ENCODE peak calls at places on chromosomes 13 and 19, in six cellular contexts. E, A, D, F, Q and I are unnamed samples.

GRCh38 chr19:39110263-39110967 is 15.2 kb upstream of the PAK4 start:
- DNase-seq in E (peak), A (no peak), D (peak), F (peak), Q (no peak), I (no peak)

GRCh38 chr13:25881136-25881926 is 170.5 kb downstream of the SHISA2 start:
- DNase-seq in E (no peak), A (no peak), D (no peak), F (no peak), Q (peak), I (no peak)

GRCh38 chr13:86087241-86087640 is 288.0 kb upstream of the SLITRK6 start:
- DNase-seq in E (no peak), A (no peak), D (no peak), F (no peak), Q (peak), I (no peak)

GRCh38 chr19:35002037-35002535 is 2.0 kb downstream of the GRAMD1A start:
- DNase-seq in E (no peak), A (no peak), D (no peak), F (no peak), Q (no peak), I (no peak)

GRCh38 chr13:24851546-24851945 is 87.6 kb downstream of the RNF17 start:
- DNase-seq in E (no peak), A (no peak), D (no peak), F (no peak), Q (no peak), I (no peak)

GRCh38 chr13:38013676-38014075 is 144.1 kb upstream of the TRPC4 start:
- DNase-seq in E (no peak), A (no peak), D (no peak), F (no peak), Q (no peak), I (no peak)

GRCh38 chr19:13483215-13483614 is 23.1 kb downstream of the CACNA1A start:
- DNase-seq in E (no peak), A (no peak), D (no peak), F (peak), Q (no peak), I (no peak)

GRCh38 chr13:103859952-103860351 is 793.7 kb upstream of the SLC10A2 start:
- DNase-seq in E (no peak), A (no peak), D (no peak), F (no peak), Q (no peak), I (no peak)

GRCh38 chr13:26529441-26529840 is 28.0 kb upstream of the WASF3 start:
- DNase-seq in E (peak), A (peak), D (no peak), F (peak), Q (peak), I (no peak)

GRCh38 chr19:41327076-41327475 is 17.1 kb downstream of the CCDC97 start:
- DNase-seq in E (no peak), A (no peak), D (no peak), F (no peak), Q (no peak), I (no peak)

GRCh38 chr19:11737964-11738745 is 591 bp downstream of the ZNF823 start:
- DNase-seq in E (peak), A (peak), D (peak), F (peak), Q (no peak), I (peak)

GRCh38 chr13:40660270-40660669 is 6.2 kb downstream of the FOXO1 start:
- DNase-seq in E (no peak), A (no peak), D (no peak), F (no peak), Q (no peak), I (no peak)

GRCh38 chr19:13056052-13056660 is 46.5 kb downstream of the LYL1 start:
- DNase-seq in E (peak), A (no peak), D (peak), F (peak), Q (peak), I (no peak)

DNA sequence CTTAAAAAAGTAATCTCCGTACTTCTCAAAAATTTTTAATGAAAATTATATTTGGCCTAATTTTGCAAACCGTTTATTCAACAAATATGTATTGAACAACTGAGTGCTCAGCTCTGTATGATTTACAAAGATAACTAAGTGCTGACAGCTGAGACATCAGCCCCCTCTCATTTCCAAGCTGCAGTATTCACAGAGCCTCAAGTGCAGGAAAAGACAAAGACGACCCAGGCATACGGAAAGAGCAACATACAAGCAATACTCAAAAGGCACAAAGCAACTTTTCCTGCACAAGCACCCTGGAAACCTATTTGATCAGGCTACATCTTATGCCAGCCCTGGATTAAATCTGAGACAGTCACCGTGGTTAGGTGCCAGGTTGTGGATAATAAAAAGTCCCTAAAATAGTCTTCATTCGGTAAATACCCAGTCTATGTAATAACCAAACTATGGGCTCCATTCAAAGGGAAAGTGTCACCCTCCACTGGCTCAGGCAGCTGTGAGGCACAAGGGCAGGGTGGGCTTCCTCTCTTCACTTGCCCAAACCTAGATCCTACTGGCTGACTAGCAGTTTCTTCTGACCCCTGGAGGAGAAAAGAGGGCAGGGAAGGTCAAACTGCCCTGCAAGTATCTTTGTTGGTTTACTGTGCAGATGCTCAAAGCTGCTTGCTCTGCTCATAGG is 65.5 kb downstream of the TBC1D4 start:
- DNase-seq in E (no peak), A (no peak), D (no peak), F (peak), Q (no peak), I (no peak)
- H3K27ac ChIP-seq in E (no peak), A (no peak), D (peak), F (no peak), Q (no peak), I (no peak)

GRCh38 chr19:647566-648284 is 8.0 kb downstream of the FGF22 start:
- DNase-seq in E (no peak), A (no peak), D (no peak), F (no peak), Q (no peak), I (no peak)
- H3K4me3 ChIP-seq in E (no peak), A (no peak), D (no peak), F (no peak), Q (no peak), I (no peak)

DNA sequence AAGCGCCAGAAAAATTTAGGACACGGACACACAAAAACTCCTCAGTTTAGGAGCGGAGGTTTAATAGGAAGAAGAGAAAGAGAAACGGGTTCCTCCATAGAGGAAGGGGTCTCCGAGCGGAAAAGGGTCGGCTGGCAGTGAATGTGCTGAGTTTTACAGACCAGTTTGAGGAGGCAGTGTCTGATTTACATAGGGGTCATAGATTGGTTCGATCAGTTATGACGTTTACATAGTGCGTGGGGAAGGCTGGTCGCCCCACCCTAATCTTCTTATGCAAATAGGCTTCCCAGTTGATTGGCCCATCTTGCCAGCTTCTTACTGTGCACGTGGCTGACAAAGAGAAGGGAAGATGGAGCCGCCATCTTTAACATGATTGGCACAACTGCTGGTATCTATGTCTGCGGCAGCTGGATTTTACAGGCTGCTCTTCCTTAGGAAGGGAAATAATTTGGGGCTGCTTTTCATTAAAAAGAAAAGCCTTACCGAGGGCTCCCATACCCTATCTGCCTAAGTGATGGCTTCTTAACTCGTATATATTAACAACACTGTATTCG is 1.2 kb upstream of the ZNF225 start:
- DNase-seq in E (peak), A (peak), D (no peak), F (peak), Q (peak), I (no peak)
- H3K27ac ChIP-seq in E (peak), A (peak), D (no peak), F (no peak), Q (peak), I (no peak)

GRCh38 chr19:2852598-2852997 is 11.3 kb downstream of the ZNF555 start:
- DNase-seq in E (no peak), A (no peak), D (no peak), F (peak), Q (no peak), I (no peak)
- H3K4me3 ChIP-seq in E (peak), A (no peak), D (no peak), F (peak), Q (peak), I (peak)

GRCh38 chr19:8429044-8429443 is 15.7 kb upstream of the HNRNPM start:
- DNase-seq in E (no peak), A (no peak), D (no peak), F (no peak), Q (no peak), I (no peak)

GRCh38 chr19:8423821-8424223 is 10.7 kb downstream of the MARCHF2 start:
- DNase-seq in E (no peak), A (peak), D (peak), F (peak), Q (peak), I (peak)

GRCh38 chr19:8430650-8431049 is 14.1 kb upstream of the HNRNPM start:
- DNase-seq in E (no peak), A (no peak), D (no peak), F (no peak), Q (no peak), I (no peak)

GRCh38 chr19:8429826-8430225 is 14.9 kb upstream of the HNRNPM start:
- DNase-seq in E (no peak), A (no peak), D (no peak), F (no peak), Q (no peak), I (no peak)

GRCh38 chr19:8426283-8426682 is 13.2 kb downstream of the MARCHF2 start:
- DNase-seq in E (no peak), A (no peak), D (no peak), F (no peak), Q (no peak), I (no peak)
- H3K27ac ChIP-seq in E (no peak), A (no peak), D (no peak), F (no peak), Q (no peak), I (no peak)

GRCh38 chr19:2329162-2329505 is 650 bp downstream of the SPPL2B start:
- DNase-seq in E (no peak), A (no peak), D (no peak), F (no peak), Q (no peak), I (no peak)

GRCh38 chr19:2330255-2330631 is 1.8 kb downstream of the SPPL2B start:
- DNase-seq in E (no peak), A (no peak), D (no peak), F (no peak), Q (no peak), I (no peak)

GRCh38 chr19:2329528-2329927 is 1.0 kb downstream of the SPPL2B start:
- DNase-seq in E (no peak), A (no peak), D (no peak), F (no peak), Q (no peak), I (no peak)

GRCh38 chr19:2331601-2332246 is 3.2 kb downstream of the SPPL2B start:
- DNase-seq in E (no peak), A (no peak), D (no peak), F (no peak), Q (no peak), I (no peak)

GRCh38 chr19:2330632-2331284 is 2.3 kb downstream of the SPPL2B start:
- DNase-seq in E (peak), A (no peak), D (no peak), F (no peak), Q (no peak), I (no peak)
- H3K4me3 ChIP-seq in E (no peak), A (no peak), D (no peak), F (no peak), Q (no peak), I (no peak)